ENCODE peak calls at places on chromosomes 11 and 22, in four cellular contexts. L is CD4-positive, alpha-beta memory T cell; D is endothelial cell of umbilical vein; E is A549. F is an unnamed sample. For H3K4me1, the result is how much of the 10 kb centered on the place peaks cover.

GRCh38 chr11:114782650-114783310 is 104.5 kb downstream of the NXPE2 start:
- DNase-seq in D (no peak), L (no peak), E (no peak), F (no peak)

GRCh38 chr11:68541983-68542382 is 81.4 kb downstream of the PPP6R3 start:
- DNase-seq in L (no peak), E (no peak), D (no peak), F (no peak)

GRCh38 chr22:37457093-37457893 is 28.9 kb downstream of the MFNG start:
- DNase-seq in D (peak), E (peak), L (peak), F (peak)

GRCh38 chr22:24357547-24357946 is 69.9 kb upstream of the ADORA2A start:
- DNase-seq in E (no peak), D (no peak), L (no peak), F (no peak)

GRCh38 chr11:66142370-66143263 is 72.5 kb downstream of the PACS1 start:
- DNase-seq in E (peak), D (no peak), L (no peak), F (no peak)

GRCh38 chr11:36060926-36061325 is 117.1 kb downstream of the LDLRAD3 start:
- DNase-seq in D (no peak), E (no peak), L (no peak), F (no peak)

GRCh38 chr11:45048313-45048841 is 97.7 kb upstream of the TP53I11 start:
- DNase-seq in D (peak), L (no peak), E (no peak), F (no peak)

GRCh38 chr11:5339771-5340322 is 3.5 kb downstream of the OR51B5 start:
- DNase-seq in E (no peak), L (no peak), D (peak), F (no peak)

GRCh38 chr11:77823775-77824174 is 2.8 kb downstream of the AAMDC start:
- DNase-seq in L (no peak), E (no peak), D (peak), F (no peak)

GRCh38 chr11:43316451-43316850 is 4.7 kb downstream of the API5 start:
- DNase-seq in D (no peak), L (no peak), E (no peak), F (no peak)

GRCh38 chr11:70399681-70400112 is 1.4 kb downstream of the CTTN start:
- DNase-seq in E (peak), D (peak), L (no peak), F (no peak)

GRCh38 chr11:85946221-85946620 is 91.0 kb downstream of the CCDC83 start:
- DNase-seq in L (no peak), E (no peak), D (no peak), F (no peak)

DNA sequence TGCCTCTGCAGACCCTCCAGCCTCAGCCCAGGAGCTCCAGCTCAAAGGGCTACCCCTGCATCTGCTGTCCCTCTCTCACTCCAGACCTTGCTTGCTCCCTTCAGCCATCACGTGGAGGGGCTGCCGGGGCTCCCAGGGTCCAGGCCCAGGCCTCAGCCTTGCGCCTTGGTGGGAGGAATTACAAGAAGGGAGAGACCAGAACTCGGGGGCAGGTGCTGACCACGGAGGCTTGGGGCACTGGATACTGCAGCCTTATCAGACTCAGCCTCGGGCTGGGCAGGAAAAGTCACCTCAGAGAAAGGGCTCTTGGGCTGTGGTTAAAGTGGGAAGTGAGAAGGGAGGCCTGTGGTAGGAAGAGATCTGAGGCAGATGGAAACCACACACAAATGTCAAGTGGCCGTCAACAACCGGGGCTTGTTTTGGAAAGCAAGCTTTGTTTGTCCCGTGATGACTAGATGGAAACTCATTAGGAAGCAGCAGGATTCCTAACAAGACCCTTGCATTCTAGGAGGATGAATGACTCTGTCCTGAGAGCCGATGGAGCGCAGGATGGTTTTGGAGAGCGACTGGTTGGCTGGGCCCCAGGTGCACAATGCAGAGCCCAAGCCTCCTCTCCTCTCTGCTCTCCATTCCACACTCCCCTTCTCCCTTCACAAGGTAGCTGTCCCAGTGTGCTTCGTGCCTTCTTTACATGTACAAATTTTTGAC is 1321.7 kb downstream of the TBC1D22A start:
- DNase-seq in D (no peak), L (no peak), E (no peak), F (no peak)
- H3K4me1 ChIP-seq in D (under half), L (under half), E (under half), F (under half)

DNA sequence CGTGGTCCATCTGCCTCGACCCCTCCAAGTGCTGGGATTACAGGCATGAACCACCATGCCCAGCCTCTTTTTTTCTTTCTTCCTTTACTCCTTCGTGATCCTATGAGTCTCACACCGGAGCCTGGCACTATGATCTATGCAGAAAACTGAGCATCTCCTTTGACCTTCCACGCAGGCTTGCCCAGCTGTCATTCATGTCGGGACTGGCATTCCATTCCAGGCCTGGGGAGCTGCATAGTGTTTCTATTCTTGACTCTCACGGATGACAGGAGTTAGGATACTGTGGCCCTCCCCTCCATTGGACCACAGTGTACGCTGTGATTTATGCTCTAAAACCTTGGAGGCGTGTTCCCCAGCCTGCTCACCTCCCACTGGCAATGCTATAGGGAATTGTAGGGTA is 611.8 kb downstream of the BRD1 start:
- DNase-seq in D (no peak), E (no peak), L (no peak), F (no peak)
- H3K4me1 ChIP-seq in D (under half), E (under half), L (under half), F (under half)

DNA sequence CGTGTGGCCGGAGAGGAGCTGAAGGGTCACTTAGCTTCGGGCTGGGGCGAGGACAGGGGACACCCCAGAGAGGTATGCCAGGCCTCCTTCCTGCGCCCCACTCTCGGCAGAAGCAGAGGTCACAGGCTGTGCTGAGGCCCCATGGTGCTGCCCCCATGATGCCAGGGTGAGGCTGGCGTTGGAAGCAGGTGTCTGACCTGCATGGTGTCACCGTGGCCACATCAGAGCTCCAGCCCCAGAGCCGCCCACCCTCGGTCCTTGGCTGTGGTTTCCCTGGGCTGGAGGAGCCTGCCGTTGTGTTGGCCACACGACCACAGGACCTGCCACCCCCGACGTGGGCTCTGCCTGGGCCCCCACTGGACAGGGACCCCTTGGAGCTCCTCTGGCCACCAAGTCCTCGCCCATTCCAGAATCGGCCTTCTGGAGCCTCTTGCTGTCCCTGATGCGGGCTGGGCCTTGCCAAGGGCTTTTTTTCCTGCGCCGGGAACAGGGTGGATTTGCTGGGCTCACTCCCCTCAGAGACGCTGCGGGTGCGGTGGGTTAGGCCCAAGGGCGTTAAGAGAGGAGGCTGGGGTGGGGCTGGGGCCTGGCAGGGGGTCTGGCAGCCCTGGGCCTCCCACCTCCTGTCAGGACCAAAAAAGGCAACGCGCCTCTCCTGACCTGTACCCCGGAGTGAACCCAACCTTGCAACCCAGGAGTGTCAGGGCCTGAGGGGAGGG is 8.2 kb upstream of the TSSC4 start:
- DNase-seq in E (no peak), L (no peak), D (no peak), F (no peak)
- H3K4me1 ChIP-seq in E (under half), L (under half), D (under half), F (under half)

GRCh38 chr11:3949132-3949531 is 93.7 kb downstream of the STIM1 start:
- DNase-seq in L (peak), D (no peak), E (no peak), F (no peak)
- H3K4me1 ChIP-seq in L (half or more), D (under half), E (under half), F (half or more)

GRCh38 chr22:40189979-40190378 is 12.3 kb downstream of the TNRC6B start:
- DNase-seq in E (no peak), D (no peak), L (no peak), F (no peak)

GRCh38 chr22:40196628-40197027 is 18.9 kb downstream of the TNRC6B start:
- DNase-seq in E (peak), D (peak), L (no peak), F (no peak)

GRCh38 chr22:40194656-40195055 is 16.9 kb downstream of the TNRC6B start:
- DNase-seq in L (no peak), E (no peak), D (no peak), F (no peak)

GRCh38 chr22:40190501-40190900 is 12.8 kb downstream of the TNRC6B start:
- DNase-seq in E (no peak), D (no peak), L (no peak), F (no peak)

DNA sequence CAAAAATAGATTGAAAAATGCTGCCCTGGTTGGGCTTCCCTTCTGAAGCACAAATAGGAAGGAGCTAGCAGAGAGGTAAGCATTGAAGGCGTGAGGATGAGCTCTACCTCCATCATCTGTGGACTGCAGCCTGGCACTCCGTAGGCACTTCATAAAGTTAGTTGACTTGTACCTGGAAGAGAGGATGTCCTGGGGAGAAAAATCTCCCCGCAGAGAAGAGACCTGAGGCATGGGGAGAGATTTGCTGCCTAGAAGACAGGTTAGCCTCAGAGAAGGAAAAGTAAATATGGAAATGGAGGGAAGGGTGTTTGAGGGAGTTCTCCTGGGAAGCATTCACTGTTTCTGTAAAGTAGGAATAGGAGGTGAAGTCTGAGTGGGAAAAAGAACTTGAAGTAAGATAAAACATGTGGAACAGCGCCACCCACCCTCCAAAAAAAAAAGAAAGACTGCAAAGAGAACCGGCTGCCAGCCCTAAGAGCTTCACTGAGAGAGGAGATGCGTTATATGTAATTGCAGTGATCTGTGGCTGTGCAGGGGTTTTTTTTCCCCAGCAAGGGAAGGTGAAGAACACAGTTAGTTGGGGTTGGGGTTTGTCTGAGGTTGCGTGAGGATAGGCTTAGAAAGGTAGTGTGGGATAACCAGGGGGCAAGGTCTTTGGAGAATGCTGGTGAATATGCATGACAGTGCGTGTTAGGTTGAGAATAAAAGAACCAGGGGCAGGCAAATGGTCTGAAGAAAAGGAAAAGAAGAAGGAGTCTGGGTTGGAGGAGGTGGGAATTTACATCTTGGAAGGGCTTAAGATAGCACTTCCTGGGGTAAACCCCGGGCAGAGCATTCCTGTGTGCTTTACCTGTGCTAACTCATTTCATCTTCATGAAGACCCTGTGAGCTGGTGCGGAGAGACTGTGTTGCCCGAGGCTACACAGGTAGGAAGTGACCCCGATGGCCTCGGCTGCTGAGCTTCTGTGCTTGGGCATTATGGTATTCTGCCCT is 16.0 kb downstream of the TNRC6B start:
- DNase-seq in L (no peak), D (peak), E (peak), F (no peak)
- H3K4me1 ChIP-seq in L (half or more), D (under half), E (under half), F (half or more)

GRCh38 chr11:111368285-111368560 is 10.9 kb downstream of the POU2AF1 start:
- DNase-seq in E (no peak), L (no peak), D (no peak), F (no peak)
- H3K4me1 ChIP-seq in E (under half), L (under half), D (under half), F (under half)

GRCh38 chr11:94151903-94152677 is 23.4 kb downstream of the PANX1 start:
- DNase-seq in L (no peak), E (peak), D (peak), F (no peak)
- H3K4me1 ChIP-seq in L (under half), E (half or more), D (under half), F (under half)

DNA sequence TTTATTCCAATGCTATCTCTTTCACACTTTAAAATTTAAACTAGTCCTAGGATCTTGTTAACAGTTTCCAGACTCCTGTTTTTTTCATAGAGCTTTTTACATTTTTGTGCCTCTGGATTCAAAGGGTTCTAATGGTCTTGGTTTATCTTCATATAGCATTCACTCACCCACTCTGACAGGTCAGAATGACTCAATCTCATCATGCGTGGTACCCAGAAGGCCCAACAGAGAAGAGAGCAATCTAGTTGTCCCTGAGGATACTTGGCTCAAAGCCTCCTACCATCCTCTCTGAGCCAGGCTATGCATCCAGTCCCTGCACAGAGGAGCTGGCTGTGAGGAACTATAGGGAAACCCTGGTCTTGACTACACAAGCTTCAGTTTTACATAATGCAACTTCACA is 27.5 kb downstream of the MAML2 start:
- DNase-seq in D (no peak), E (no peak), L (no peak), F (no peak)
- H3K4me1 ChIP-seq in D (half or more), E (under half), L (half or more), F (half or more)